ENCODE peak calls at places on chromosomes 13 and 19, in six cellular contexts. One of them, this sample, is unnamed.

GRCh38 chr13:98324105-98324504 is 147.0 kb upstream of the RNF113B start:
- DNase-seq in progenitor cell of endocrine pancreas: no peak
- DNase-seq in MM.1S: no peak
- DNase-seq in GM06990: no peak
- DNase-seq in neural crest cell: no peak
- DNase-seq in heart left ventricle: no peak
- DNase-seq in this sample: no peak

GRCh38 chr19:623974-624373 is 9.4 kb downstream of the POLRMT start:
- DNase-seq in progenitor cell of endocrine pancreas: no peak
- DNase-seq in MM.1S: no peak
- DNase-seq in GM06990: no peak
- DNase-seq in neural crest cell: no peak
- DNase-seq in heart left ventricle: no peak
- DNase-seq in this sample: no peak

GRCh38 chr13:27375686-27376326 is 48.6 kb upstream of the GTF3A start:
- DNase-seq in progenitor cell of endocrine pancreas: peak
- DNase-seq in MM.1S: peak
- DNase-seq in GM06990: no peak
- DNase-seq in neural crest cell: peak
- DNase-seq in heart left ventricle: peak
- DNase-seq in this sample: peak

GRCh38 chr19:32824906-32825608 is 44.5 kb downstream of the SLC7A9 start:
- DNase-seq in progenitor cell of endocrine pancreas: no peak
- DNase-seq in MM.1S: no peak
- DNase-seq in GM06990: no peak
- DNase-seq in neural crest cell: peak
- DNase-seq in heart left ventricle: no peak
- DNase-seq in this sample: no peak

GRCh38 chr13:27183561-27184147 is 12.0 kb upstream of the USP12 start:
- DNase-seq in progenitor cell of endocrine pancreas: no peak
- DNase-seq in MM.1S: no peak
- DNase-seq in GM06990: no peak
- DNase-seq in neural crest cell: no peak
- DNase-seq in heart left ventricle: no peak
- DNase-seq in this sample: no peak

GRCh38 chr19:33819875-33820781 is 23.5 kb downstream of the KCTD15 start:
- DNase-seq in progenitor cell of endocrine pancreas: peak
- DNase-seq in MM.1S: peak
- DNase-seq in GM06990: no peak
- DNase-seq in neural crest cell: peak
- DNase-seq in heart left ventricle: peak
- DNase-seq in this sample: peak

GRCh38 chr13:74771964-74772363 is 637.8 kb upstream of the KLF12 start:
- DNase-seq in progenitor cell of endocrine pancreas: no peak
- DNase-seq in MM.1S: no peak
- DNase-seq in GM06990: no peak
- DNase-seq in neural crest cell: no peak
- DNase-seq in heart left ventricle: no peak
- DNase-seq in this sample: no peak

GRCh38 chr19:10826236-10826635 is 9.8 kb downstream of the TMED1 start:
- DNase-seq in progenitor cell of endocrine pancreas: no peak
- DNase-seq in MM.1S: no peak
- DNase-seq in GM06990: no peak
- DNase-seq in neural crest cell: no peak
- DNase-seq in heart left ventricle: no peak
- DNase-seq in this sample: no peak

GRCh38 chr13:97246596-97246995 is 24.5 kb downstream of the MBNL2 start:
- DNase-seq in progenitor cell of endocrine pancreas: no peak
- DNase-seq in MM.1S: no peak
- DNase-seq in GM06990: no peak
- DNase-seq in neural crest cell: no peak
- DNase-seq in heart left ventricle: no peak
- DNase-seq in this sample: no peak

GRCh38 chr13:76620036-76620435 is 266.2 kb downstream of the KCTD12 start:
- DNase-seq in progenitor cell of endocrine pancreas: no peak
- DNase-seq in MM.1S: peak
- DNase-seq in GM06990: no peak
- DNase-seq in neural crest cell: no peak
- DNase-seq in heart left ventricle: no peak
- DNase-seq in this sample: no peak

GRCh38 chr13:106417467-106418110 is 117.9 kb downstream of the EFNB2 start:
- DNase-seq in progenitor cell of endocrine pancreas: no peak
- DNase-seq in MM.1S: no peak
- DNase-seq in GM06990: no peak
- DNase-seq in neural crest cell: no peak
- DNase-seq in heart left ventricle: no peak
- DNase-seq in this sample: no peak

GRCh38 chr19:45205810-45206209 is 27.2 kb downstream of the BLOC1S3 start:
- DNase-seq in progenitor cell of endocrine pancreas: no peak
- DNase-seq in MM.1S: no peak
- DNase-seq in GM06990: no peak
- DNase-seq in neural crest cell: no peak
- DNase-seq in heart left ventricle: no peak
- DNase-seq in this sample: no peak

GRCh38 chr13:47893527-47893926 is 107.5 kb downstream of the SUCLA2 start:
- DNase-seq in progenitor cell of endocrine pancreas: no peak
- DNase-seq in MM.1S: no peak
- DNase-seq in GM06990: no peak
- DNase-seq in neural crest cell: no peak
- DNase-seq in heart left ventricle: no peak
- DNase-seq in this sample: no peak

GRCh38 chr19:55643733-55644116 is 276 bp downstream of the ZNF581 start:
- DNase-seq in progenitor cell of endocrine pancreas: no peak
- DNase-seq in MM.1S: no peak
- DNase-seq in GM06990: no peak
- DNase-seq in neural crest cell: no peak
- DNase-seq in heart left ventricle: no peak
- DNase-seq in this sample: no peak

GRCh38 chr19:50794778-50795664 is 4.8 kb downstream of the ACP4 start:
- DNase-seq in progenitor cell of endocrine pancreas: no peak
- DNase-seq in MM.1S: no peak
- DNase-seq in GM06990: peak
- DNase-seq in neural crest cell: no peak
- DNase-seq in heart left ventricle: no peak
- DNase-seq in this sample: no peak
- TF ChIP-seq CTCF in progenitor cell of endocrine pancreas: peak
- TF ChIP-seq CTCF in MM.1S: no peak
- TF ChIP-seq CTCF in GM06990: peak
- TF ChIP-seq CTCF in neural crest cell: peak
- TF ChIP-seq CTCF in heart left ventricle: no peak
- TF ChIP-seq CTCF in this sample: no peak

DNA sequence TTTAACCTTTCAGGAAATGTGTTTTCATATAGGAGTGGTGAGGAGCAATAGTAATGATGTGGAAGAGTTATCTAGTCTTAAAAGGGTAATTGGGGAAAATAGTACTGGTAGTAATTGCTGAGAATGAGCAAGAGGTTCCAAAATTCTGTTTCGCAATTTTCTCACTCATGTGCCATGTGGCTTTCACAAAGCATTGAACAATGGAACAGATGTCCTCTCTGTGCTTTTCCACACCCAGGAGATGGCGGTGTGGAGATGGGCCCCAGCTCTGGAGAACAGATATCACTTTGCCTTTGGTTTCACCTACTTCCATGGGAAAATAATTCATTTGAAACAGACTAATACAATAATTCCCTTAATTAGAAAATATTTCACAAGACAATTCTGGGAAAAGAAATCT is 170.0 kb upstream of the SLC10A2 start:
- DNase-seq in progenitor cell of endocrine pancreas: no peak
- DNase-seq in MM.1S: no peak
- DNase-seq in GM06990: no peak
- DNase-seq in neural crest cell: no peak
- DNase-seq in heart left ventricle: no peak
- DNase-seq in this sample: no peak
- TF ChIP-seq CTCF in progenitor cell of endocrine pancreas: no peak
- TF ChIP-seq CTCF in MM.1S: no peak
- TF ChIP-seq CTCF in GM06990: no peak
- TF ChIP-seq CTCF in neural crest cell: no peak
- TF ChIP-seq CTCF in heart left ventricle: no peak
- TF ChIP-seq CTCF in this sample: no peak

GRCh38 chr19:48530770-48531169 is 19.1 kb upstream of the LMTK3 start:
- DNase-seq in progenitor cell of endocrine pancreas: no peak
- DNase-seq in MM.1S: no peak
- DNase-seq in GM06990: no peak
- DNase-seq in neural crest cell: no peak
- DNase-seq in heart left ventricle: no peak
- DNase-seq in this sample: no peak

GRCh38 chr19:48524728-48525127 is 13.1 kb upstream of the LMTK3 start:
- DNase-seq in progenitor cell of endocrine pancreas: no peak
- DNase-seq in MM.1S: no peak
- DNase-seq in GM06990: no peak
- DNase-seq in neural crest cell: no peak
- DNase-seq in heart left ventricle: no peak
- DNase-seq in this sample: no peak

GRCh38 chr19:48530044-48530720 is 18.5 kb upstream of the LMTK3 start:
- DNase-seq in progenitor cell of endocrine pancreas: no peak
- DNase-seq in MM.1S: no peak
- DNase-seq in GM06990: no peak
- DNase-seq in neural crest cell: no peak
- DNase-seq in heart left ventricle: no peak
- DNase-seq in this sample: no peak

GRCh38 chr19:48533770-48534169 is 18.2 kb upstream of the SULT2B1 start:
- DNase-seq in progenitor cell of endocrine pancreas: no peak
- DNase-seq in MM.1S: no peak
- DNase-seq in GM06990: no peak
- DNase-seq in neural crest cell: no peak
- DNase-seq in heart left ventricle: no peak
- DNase-seq in this sample: no peak

GRCh38 chr19:48529156-48529555 is 17.5 kb upstream of the LMTK3 start:
- DNase-seq in progenitor cell of endocrine pancreas: no peak
- DNase-seq in MM.1S: no peak
- DNase-seq in GM06990: no peak
- DNase-seq in neural crest cell: no peak
- DNase-seq in heart left ventricle: no peak
- DNase-seq in this sample: no peak
- TF ChIP-seq CTCF in progenitor cell of endocrine pancreas: no peak
- TF ChIP-seq CTCF in MM.1S: no peak
- TF ChIP-seq CTCF in GM06990: no peak
- TF ChIP-seq CTCF in neural crest cell: no peak
- TF ChIP-seq CTCF in heart left ventricle: no peak
- TF ChIP-seq CTCF in this sample: no peak

GRCh38 chr19:38951187-38951586 is 20.4 kb downstream of the MRPS12 start:
- DNase-seq in progenitor cell of endocrine pancreas: no peak
- DNase-seq in MM.1S: no peak
- DNase-seq in GM06990: no peak
- DNase-seq in neural crest cell: no peak
- DNase-seq in heart left ventricle: no peak
- DNase-seq in this sample: no peak

GRCh38 chr19:38953677-38954076 is 21.9 kb downstream of the FBXO17 start:
- DNase-seq in progenitor cell of endocrine pancreas: no peak
- DNase-seq in MM.1S: no peak
- DNase-seq in GM06990: no peak
- DNase-seq in neural crest cell: no peak
- DNase-seq in heart left ventricle: no peak
- DNase-seq in this sample: no peak

GRCh38 chr19:38956264-38956663 is 19.3 kb downstream of the FBXO17 start:
- DNase-seq in progenitor cell of endocrine pancreas: no peak
- DNase-seq in MM.1S: no peak
- DNase-seq in GM06990: no peak
- DNase-seq in neural crest cell: no peak
- DNase-seq in heart left ventricle: no peak
- DNase-seq in this sample: no peak

GRCh38 chr19:38949580-38950367 is 19.0 kb downstream of the MRPS12 start:
- DNase-seq in progenitor cell of endocrine pancreas: peak
- DNase-seq in MM.1S: no peak
- DNase-seq in GM06990: peak
- DNase-seq in neural crest cell: peak
- DNase-seq in heart left ventricle: peak
- DNase-seq in this sample: peak

DNA sequence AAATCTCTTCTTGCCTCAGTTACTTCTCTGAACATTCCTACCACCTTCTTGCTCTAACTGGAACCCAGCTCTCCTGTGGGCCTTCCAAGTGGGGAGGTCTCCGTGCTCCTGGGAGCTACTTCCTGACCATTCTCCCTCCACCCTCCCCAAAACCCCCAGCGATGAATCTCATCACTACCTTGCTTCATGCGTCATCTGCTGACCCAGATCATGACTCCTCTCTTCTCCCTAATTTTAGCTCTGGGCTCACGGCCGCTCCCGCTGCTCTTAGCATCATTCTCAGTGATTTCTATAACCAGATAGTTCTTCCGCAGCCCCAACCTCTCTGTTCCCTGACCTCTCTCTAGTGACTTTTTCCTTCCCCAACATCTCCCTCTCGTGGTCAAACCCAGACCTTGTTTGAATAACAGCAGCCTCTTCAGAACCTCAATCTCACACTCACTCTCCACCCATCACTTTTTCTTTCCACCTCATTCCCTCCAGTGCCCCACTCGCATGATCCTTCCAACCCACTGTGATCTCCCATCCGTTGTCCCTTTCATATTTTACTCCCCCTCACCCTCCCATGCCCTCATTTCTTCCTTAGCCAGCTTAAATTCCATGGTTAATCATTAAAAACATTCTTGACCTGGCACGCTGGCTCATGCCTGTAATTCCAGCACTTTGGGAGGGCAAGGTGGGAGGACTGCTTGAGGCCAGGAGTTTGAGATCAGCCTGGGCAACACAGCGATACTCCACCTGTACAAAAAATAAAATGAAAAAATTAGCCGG is 21.8 kb downstream of the MRPS12 start:
- DNase-seq in progenitor cell of endocrine pancreas: no peak
- DNase-seq in MM.1S: peak
- DNase-seq in GM06990: no peak
- DNase-seq in neural crest cell: peak
- DNase-seq in heart left ventricle: no peak
- DNase-seq in this sample: peak
- TF ChIP-seq CTCF in progenitor cell of endocrine pancreas: peak
- TF ChIP-seq CTCF in MM.1S: peak
- TF ChIP-seq CTCF in GM06990: peak
- TF ChIP-seq CTCF in neural crest cell: peak
- TF ChIP-seq CTCF in heart left ventricle: peak
- TF ChIP-seq CTCF in this sample: no peak

This sample was measured in GM20000.